ENCODE peak calls at places on chromosomes 3 and 15, in five cellular contexts. D is right lobe of liver, V is GM06990, H is Peyer's patch, Z is ovary. U is an unnamed sample. For H3K36me3, the result is how much of the 10 kb centered on the place peaks cover.

GRCh38 chr3:175518459-175518858 is 659.3 kb downstream of the NAALADL2 start:
- DNase-seq in D (no peak), V (no peak), H (no peak), Z (no peak), U (no peak)

GRCh38 chr15:32767236-32767635 is 49.4 kb downstream of the GREM1 start:
- DNase-seq in D (no peak), V (no peak), H (no peak), Z (no peak), U (no peak)

GRCh38 chr3:25652921-25653320 is 11.8 kb downstream of the TOP2B start:
- DNase-seq in D (no peak), V (no peak), H (no peak), Z (no peak), U (no peak)

GRCh38 chr15:23569513-23569912 is 4.0 kb downstream of the MKRN3 start:
- DNase-seq in D (no peak), V (no peak), H (no peak), Z (no peak), U (no peak)

GRCh38 chr15:66130496-66131014 is 123.0 kb downstream of the MEGF11 start:
- DNase-seq in D (no peak), V (no peak), H (no peak), Z (no peak), U (no peak)

GRCh38 chr3:191239439-191240035 is 40.5 kb downstream of the OSTN start:
- DNase-seq in D (no peak), V (no peak), H (no peak), Z (no peak), U (no peak)

GRCh38 chr15:94323076-94323475 is 91.7 kb downstream of the MCTP2 start:
- DNase-seq in D (no peak), V (no peak), H (no peak), Z (no peak), U (no peak)

GRCh38 chr3:43998841-43999805 is 242.6 kb upstream of the TOPAZ1 start:
- DNase-seq in D (no peak), V (peak), H (no peak), Z (no peak), U (no peak)

GRCh38 chr3:133987933-133988484 is 41.7 kb downstream of the SLCO2A1 start:
- DNase-seq in D (no peak), V (no peak), H (no peak), Z (no peak), U (no peak)

DNA sequence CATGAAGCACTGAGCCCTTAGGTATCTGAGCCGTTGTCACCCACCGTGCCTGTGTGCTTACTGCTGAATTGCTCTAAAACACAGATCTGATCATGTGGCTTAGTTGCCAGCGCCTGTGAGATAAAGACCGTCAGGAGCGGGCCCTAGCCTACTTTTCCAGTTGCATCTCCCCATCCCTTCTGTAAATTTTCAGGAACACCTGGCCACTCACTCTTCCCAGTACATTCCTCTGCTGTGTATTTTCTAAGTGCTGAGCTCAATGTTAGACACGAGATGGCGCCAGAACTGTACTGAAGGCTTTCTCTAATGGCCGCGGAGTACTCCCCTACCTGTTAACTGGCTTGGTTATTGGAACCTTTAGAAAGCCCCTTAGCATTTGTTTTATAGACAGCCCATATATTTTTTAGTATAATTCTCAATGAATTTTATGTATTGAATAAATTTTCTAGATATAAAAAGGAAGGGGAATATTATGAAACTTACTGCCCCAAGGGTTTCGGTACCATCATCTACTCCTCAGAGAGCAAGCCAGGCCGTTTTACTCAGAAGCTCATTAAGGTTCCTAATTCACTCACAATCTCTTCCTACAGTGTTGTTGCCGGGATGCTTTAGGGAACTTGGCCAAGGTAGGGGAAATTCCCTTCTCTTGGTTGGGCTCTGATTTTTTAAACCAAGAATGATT is 16.7 kb upstream of the WNT7A start:
- DNase-seq in D (no peak), V (peak), H (no peak), Z (peak), U (no peak)
- TF ChIP-seq CTCF in D (peak), V (peak), H (peak), Z (peak), U (peak)

GRCh38 chr3:63207066-63207590 is 71.0 kb upstream of the SYNPR start:
- DNase-seq in D (no peak), V (no peak), H (no peak), Z (no peak), U (no peak)

GRCh38 chr3:63199606-63200005 is 78.5 kb upstream of the SYNPR start:
- DNase-seq in D (no peak), V (no peak), H (no peak), Z (no peak), U (no peak)

GRCh38 chr3:63202529-63202928 is 75.6 kb upstream of the SYNPR start:
- DNase-seq in D (no peak), V (no peak), H (no peak), Z (no peak), U (no peak)
- H3K36me3 ChIP-seq in D (under half), V (under half), H (under half), Z (under half), U (under half)

GRCh38 chr3:19105826-19106225 is 42.5 kb upstream of the KCNH8 start:
- DNase-seq in D (no peak), V (no peak), H (no peak), Z (no peak), U (no peak)
- TF ChIP-seq CTCF in D (no peak), V (no peak), H (no peak), Z (no peak), U (no peak)

DNA sequence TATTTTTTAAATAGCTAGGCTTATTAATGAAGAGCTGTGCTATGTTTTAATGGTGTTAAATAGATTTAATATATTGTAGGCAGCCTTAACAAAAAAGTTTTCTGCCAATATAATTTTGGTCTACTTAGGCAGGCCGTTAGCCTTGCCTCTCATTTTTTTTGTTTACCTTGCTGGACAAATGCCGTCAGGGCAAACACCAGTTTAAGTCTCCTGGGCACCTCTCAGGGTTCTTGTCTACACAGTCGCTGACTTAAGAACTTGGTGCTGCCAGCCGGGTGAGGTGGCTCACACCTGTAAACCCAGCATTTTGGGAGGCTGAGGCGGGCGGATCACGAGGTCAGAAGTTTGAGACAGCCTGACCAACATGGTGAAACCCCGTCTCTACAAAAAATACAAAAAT is 153.3 kb downstream of the ULK4 start:
- DNase-seq in D (no peak), V (peak), H (no peak), Z (no peak), U (no peak)
- H3K36me3 ChIP-seq in D (under half), V (under half), H (under half), Z (under half), U (under half)

GRCh38 chr3:52293491-52294319 is 6.1 kb downstream of the GLYCTK start:
- DNase-seq in D (peak), V (no peak), H (peak), Z (no peak), U (no peak)

GRCh38 chr3:52292247-52293065 is 4.8 kb downstream of the GLYCTK start:
- DNase-seq in D (no peak), V (no peak), H (peak), Z (no peak), U (no peak)

GRCh38 chr3:52290596-52291507 is 3.2 kb downstream of the GLYCTK start:
- DNase-seq in D (no peak), V (no peak), H (peak), Z (no peak), U (no peak)

GRCh38 chr3:52289747-52290595 is 2.3 kb downstream of the GLYCTK start:
- DNase-seq in D (peak), V (no peak), H (peak), Z (no peak), U (no peak)

GRCh38 chr3:52291508-52292181 is 4.0 kb downstream of the GLYCTK start:
- DNase-seq in D (peak), V (no peak), H (peak), Z (peak), U (no peak)
- TF ChIP-seq CTCF in D (peak), V (peak), H (peak), Z (peak), U (no peak)